ENCODE peak calls at places on chromosomes 12 and 14, in seven cellular contexts. W is transverse colon, L is left ventricle myocardium inferior, G is fibroblast of the aortic adventitia, S is tibial artery, Y is A549, D is GM23338. O is an unnamed sample.

GRCh38 chr12:83896416-83896815 is 1016.2 kb downstream of the SLC6A15 start:
- DNase-seq in W (no peak), L (no peak), G (no peak), S (no peak), Y (no peak), D (no peak), O (peak)

GRCh38 chr14:35818346-35819115 is 7.6 kb upstream of the BRMS1L start:
- DNase-seq in W (peak), L (no peak), G (peak), S (no peak), Y (peak), D (peak), O (peak)

GRCh38 chr14:60680511-60680910 is 31.2 kb upstream of the SIX1 start:
- DNase-seq in W (no peak), L (no peak), G (no peak), S (no peak), Y (no peak), D (no peak), O (no peak)

GRCh38 chr12:92943482-92944250 is 14.6 kb upstream of the EEA1 start:
- DNase-seq in W (no peak), L (no peak), G (peak), S (no peak), Y (no peak), D (peak), O (peak)

GRCh38 chr12:130649646-130650045 is 66.5 kb downstream of the RIMBP2 start:
- DNase-seq in W (no peak), L (no peak), G (no peak), S (no peak), Y (no peak), D (no peak), O (no peak)

GRCh38 chr12:107731376-107731775 is 29.6 kb downstream of the PRDM4 start:
- DNase-seq in W (no peak), L (no peak), G (no peak), S (no peak), Y (no peak), D (peak), O (peak)

GRCh38 chr12:74254784-74255183 is 282.9 kb upstream of the ATXN7L3B start:
- DNase-seq in W (no peak), L (no peak), G (no peak), S (no peak), Y (no peak), D (no peak), O (no peak)

GRCh38 chr12:68930178-68930577 is 2.8 kb downstream of the CPM start:
- DNase-seq in W (no peak), L (no peak), G (no peak), S (no peak), Y (no peak), D (no peak), O (no peak)

GRCh38 chr12:56884421-56884820 is 49.8 kb downstream of the SDR9C7 start:
- DNase-seq in W (no peak), L (no peak), G (peak), S (no peak), Y (no peak), D (no peak), O (no peak)

GRCh38 chr14:65257405-65257804 is 155.1 kb upstream of the MAX start:
- DNase-seq in W (no peak), L (no peak), G (no peak), S (no peak), Y (no peak), D (no peak), O (no peak)

GRCh38 chr14:77033622-77034521 is 5.4 kb upstream of the IRF2BPL start:
- DNase-seq in W (peak), L (peak), G (peak), S (peak), Y (peak), D (peak), O (peak)

GRCh38 chr14:75249251-75249957 is 29.2 kb upstream of the FOS start:
- DNase-seq in W (peak), L (no peak), G (no peak), S (no peak), Y (no peak), D (peak), O (peak)

DNA sequence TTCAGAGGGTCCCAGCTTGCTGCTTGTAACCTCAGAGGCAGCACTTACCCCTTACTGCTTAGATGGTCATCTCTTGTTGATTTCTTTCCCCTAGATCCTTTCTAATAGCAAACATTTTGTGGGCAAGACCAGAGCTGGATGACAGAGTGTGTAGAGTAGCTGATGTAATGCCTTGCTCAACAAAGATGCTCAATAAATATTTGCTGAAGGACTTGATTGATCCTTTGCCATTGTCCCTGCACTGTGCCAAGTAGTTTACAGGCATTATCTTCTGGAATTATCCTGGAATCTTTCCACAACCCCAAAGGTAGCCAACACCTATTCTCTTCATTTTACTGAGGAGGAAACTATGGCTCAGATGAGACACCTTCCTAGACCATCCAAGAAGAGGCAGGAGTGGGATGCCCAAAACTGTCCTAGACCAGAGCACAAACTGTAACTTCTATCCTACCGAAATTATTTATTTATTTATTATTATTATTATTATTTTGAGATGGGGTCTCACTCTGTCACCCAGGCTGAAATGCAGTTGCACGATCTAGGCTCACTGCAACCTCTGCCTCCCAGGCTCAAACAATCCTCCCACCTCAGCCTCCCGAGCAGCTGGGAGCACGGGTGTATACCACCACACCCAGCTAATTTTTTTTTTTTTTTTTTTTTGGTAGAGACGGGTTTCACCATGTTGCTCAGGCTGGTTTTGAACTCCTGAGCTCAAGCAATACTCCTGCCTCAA is 1.4 kb downstream of the MMAB start:
- DNase-seq in W (no peak), L (no peak), G (no peak), S (no peak), Y (no peak), D (no peak), O (no peak)
- H3K4me3 ChIP-seq in W (no peak), L (peak), G (peak), S (no peak), Y (no peak), D (peak), O (no peak)

DNA sequence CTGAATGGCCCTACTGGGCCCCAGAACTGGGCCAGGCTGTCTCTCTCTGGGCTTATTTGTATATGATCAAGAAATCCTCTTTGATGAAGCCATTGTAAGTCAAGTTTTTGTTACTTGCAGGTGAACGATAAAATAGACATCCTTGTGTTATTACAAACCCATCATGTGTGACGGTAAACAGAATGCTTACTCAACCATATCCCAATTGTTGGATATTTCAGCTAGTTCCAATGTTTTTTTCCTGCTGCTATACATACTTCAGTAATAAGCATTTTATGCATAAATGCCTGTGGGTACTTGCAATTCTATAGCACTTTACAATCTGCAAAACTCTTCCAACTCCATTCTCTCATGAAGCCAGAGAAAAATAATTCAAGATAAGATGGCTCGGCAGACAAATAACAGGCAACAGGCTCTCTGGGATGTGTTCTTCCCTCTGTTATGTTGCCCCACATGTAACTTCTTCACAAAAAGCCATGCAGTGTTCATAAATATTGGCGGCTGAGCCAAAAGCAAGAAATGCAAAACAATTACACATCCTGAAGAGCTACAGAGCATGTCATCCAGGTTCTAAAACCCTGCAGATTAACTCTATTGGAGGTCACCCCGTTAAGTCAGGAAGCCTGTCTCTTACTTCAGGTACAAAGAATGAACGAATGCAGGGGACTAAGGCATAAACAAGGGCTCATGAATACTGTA is 69.4 kb downstream of the CLMN start:
- DNase-seq in W (no peak), L (no peak), G (no peak), S (no peak), Y (no peak), D (no peak), O (no peak)
- TF ChIP-seq CTCF in W (no peak), L (no peak), G (no peak), S (no peak), Y (no peak), D (no peak), O (no peak)

DNA sequence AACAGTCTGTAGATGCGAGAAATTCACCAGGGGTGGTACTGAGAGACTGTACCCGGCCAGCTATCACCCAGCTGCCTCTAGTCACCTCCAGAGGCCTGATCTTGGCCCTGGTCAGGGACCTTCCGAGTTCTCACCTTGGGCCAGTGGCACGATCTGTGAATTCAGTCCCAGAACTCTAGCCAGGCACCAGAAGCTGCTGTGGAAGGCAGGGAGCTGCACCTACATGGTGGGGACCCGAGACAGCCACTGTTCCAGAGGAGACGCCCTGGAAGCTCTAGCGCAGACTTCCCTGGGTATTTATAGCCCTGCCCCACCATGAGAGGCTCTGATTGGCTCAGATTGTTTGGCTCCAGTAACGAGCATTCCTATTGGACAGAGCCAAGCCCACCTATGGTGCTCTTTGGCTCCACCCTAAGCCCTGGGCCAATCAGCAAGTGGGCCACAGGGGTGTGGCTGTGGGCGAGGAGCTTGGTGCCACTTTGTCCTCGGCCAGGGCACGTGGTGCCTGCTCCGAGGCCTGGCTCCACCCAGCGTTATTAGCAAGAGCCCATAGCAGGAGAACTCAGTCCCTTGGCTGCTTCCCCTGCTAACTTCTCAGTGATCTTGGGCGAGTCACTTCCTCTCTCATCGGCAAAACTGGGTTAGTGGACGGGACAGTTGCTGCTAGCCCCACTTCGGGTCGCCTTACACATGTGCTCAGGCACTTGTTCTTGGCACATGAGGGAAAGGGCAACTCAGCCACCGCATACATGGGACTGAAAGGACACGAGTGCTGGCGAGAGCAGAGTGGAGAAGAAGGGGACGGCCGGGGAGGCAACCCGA is 89.0 kb upstream of the BCL11B start:
- DNase-seq in W (no peak), L (no peak), G (no peak), S (no peak), Y (peak), D (no peak), O (no peak)
- H3K4me3 ChIP-seq in W (no peak), L (no peak), G (no peak), S (no peak), Y (no peak), D (no peak), O (no peak)

GRCh38 chr14:43483415-43483814 is 1023.7 kb downstream of the FSCB start:
- DNase-seq in W (no peak), L (no peak), G (no peak), S (no peak), Y (no peak), D (no peak), O (no peak)

GRCh38 chr14:43480961-43481360 is 1026.1 kb downstream of the FSCB start:
- DNase-seq in W (no peak), L (no peak), G (no peak), S (no peak), Y (no peak), D (no peak), O (no peak)

GRCh38 chr14:43476822-43477221 is 1030.3 kb downstream of the FSCB start:
- DNase-seq in W (no peak), L (no peak), G (no peak), S (no peak), Y (no peak), D (no peak), O (no peak)

GRCh38 chr14:43479751-43480150 is 1027.3 kb downstream of the FSCB start:
- DNase-seq in W (no peak), L (no peak), G (no peak), S (no peak), Y (no peak), D (no peak), O (no peak)

DNA sequence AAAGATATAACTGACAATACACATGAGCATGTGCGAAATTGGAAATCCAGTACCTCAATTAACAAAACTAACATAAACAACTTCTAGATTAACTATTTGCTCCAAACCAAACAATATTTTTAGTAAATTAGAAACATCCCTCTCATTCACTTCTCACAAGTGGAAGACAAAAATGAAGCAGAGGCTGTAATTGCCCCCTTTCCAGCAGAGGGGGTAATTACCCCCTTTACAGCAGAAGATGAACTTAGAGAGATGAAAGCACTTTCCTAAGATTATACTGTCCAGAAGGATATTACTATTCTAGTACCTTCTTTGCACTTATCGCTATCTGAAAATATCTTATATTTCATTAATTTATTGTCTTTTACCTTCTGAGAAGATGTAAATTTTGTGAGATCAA is 1025.2 kb downstream of the FSCB start:
- DNase-seq in W (no peak), L (no peak), G (no peak), S (no peak), Y (no peak), D (peak), O (no peak)
- TF ChIP-seq CTCF in W (no peak), L (no peak), G (no peak), S (no peak), Y (no peak), D (peak), O (no peak)

DNA sequence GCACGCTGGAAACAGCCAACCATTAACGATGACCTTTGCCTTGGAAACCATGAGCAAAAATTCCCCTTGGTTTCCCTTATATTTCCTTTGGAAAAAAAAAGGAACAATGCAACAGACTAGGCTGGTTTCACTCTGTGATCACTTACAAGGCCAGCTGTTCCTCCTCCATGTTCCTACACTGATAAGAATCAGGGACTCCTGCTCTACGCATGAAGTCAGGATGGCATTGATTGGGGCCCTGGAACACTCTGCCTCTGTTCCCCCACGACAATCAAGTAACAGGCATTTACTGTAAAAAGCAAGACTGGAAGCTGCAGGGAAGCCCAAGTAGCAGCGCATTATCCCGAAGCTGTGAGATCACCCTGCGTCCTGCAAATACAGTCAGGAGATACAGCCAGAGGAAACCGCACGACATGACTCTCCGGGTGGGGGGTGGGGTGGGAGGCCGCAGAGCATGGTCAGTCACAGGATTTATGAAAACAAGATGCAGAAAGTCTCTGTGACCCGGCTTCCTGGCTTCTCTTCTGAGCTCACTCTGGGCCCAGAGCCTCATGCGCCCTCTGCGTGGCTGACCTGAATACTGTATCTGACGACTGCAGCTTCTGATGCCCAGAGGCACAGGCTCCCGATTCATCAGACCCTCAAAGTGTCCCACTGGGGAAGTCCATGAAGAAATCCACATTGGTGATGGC is 31.1 kb downstream of the SSH1 start:
- DNase-seq in W (peak), L (peak), G (peak), S (peak), Y (no peak), D (no peak), O (peak)
- H3K4me3 ChIP-seq in W (no peak), L (peak), G (peak), S (peak), Y (no peak), D (no peak), O (peak)

DNA sequence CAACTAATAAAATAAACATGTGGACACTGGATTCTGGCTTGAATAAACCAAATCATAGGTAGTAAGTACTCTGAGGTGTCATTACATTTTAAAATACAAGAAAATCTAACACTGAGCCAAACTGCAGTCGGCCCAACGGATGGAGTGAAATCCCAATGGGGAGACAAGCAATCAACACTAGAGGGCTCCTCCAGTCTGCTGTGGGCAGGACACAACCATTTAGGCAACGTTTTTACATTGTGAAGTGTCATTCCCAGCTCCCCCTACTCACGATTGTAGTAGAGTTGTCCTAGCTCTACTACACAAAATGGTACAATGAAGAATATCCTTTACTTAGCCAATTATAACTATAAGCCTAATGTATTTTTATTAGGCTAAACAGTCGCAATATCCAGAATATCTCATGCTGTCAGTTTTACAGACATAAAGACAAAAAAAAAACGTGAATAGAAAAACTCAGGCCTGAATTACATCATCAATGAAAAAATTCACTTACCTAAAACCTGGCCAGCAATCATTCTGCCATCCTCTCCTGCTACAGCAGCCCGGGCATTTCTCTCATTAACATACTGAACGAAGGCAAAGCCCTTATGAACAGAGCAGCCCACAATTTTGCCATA is 35.7 kb downstream of the HNRNPC start:
- DNase-seq in W (no peak), L (no peak), G (no peak), S (no peak), Y (no peak), D (peak), O (peak)
- TF ChIP-seq CTCF in W (no peak), L (peak), G (peak), S (no peak), Y (peak), D (peak), O (peak)